ENCODE peak calls at places on chromosomes 16 and 17, in six cellular contexts. One of them, this sample, is unnamed.

GRCh38 chr17:73697872-73698271 is 53.6 kb upstream of the SDK2 start:
- DNase-seq in Calu3: peak
- DNase-seq in progenitor cell of endocrine pancreas: no peak
- DNase-seq in fibroblast of pulmonary artery: no peak
- DNase-seq in WTC11: peak
- DNase-seq in AG10803: no peak
- DNase-seq in this sample: no peak

GRCh38 chr17:35368086-35368824 is 5.2 kb downstream of the SLFN11 start:
- DNase-seq in Calu3: no peak
- DNase-seq in progenitor cell of endocrine pancreas: no peak
- DNase-seq in fibroblast of pulmonary artery: peak
- DNase-seq in WTC11: no peak
- DNase-seq in AG10803: no peak
- DNase-seq in this sample: no peak

GRCh38 chr16:12580809-12581208 is 222.9 kb downstream of the CPPED1 start:
- DNase-seq in Calu3: no peak
- DNase-seq in progenitor cell of endocrine pancreas: no peak
- DNase-seq in fibroblast of pulmonary artery: no peak
- DNase-seq in WTC11: no peak
- DNase-seq in AG10803: no peak
- DNase-seq in this sample: no peak

GRCh38 chr17:69141802-69142472 is at the start of gene ABCA6:
- DNase-seq in Calu3: no peak
- DNase-seq in progenitor cell of endocrine pancreas: no peak
- DNase-seq in fibroblast of pulmonary artery: peak
- DNase-seq in WTC11: no peak
- DNase-seq in AG10803: no peak
- DNase-seq in this sample: no peak

GRCh38 chr17:64707077-64707591 is 45.0 kb upstream of the SMURF2 start:
- DNase-seq in Calu3: peak
- DNase-seq in progenitor cell of endocrine pancreas: no peak
- DNase-seq in fibroblast of pulmonary artery: peak
- DNase-seq in WTC11: peak
- DNase-seq in AG10803: peak
- DNase-seq in this sample: peak

GRCh38 chr16:20383106-20384029 is 21.2 kb downstream of the PDILT start:
- DNase-seq in Calu3: peak
- DNase-seq in progenitor cell of endocrine pancreas: peak
- DNase-seq in fibroblast of pulmonary artery: peak
- DNase-seq in WTC11: peak
- DNase-seq in AG10803: peak
- DNase-seq in this sample: no peak

GRCh38 chr17:49574945-49575523 is 637 bp upstream of the NXPH3 start:
- DNase-seq in Calu3: no peak
- DNase-seq in progenitor cell of endocrine pancreas: no peak
- DNase-seq in fibroblast of pulmonary artery: no peak
- DNase-seq in WTC11: no peak
- DNase-seq in AG10803: no peak
- DNase-seq in this sample: no peak

GRCh38 chr16:78269251-78269650 is 169.8 kb downstream of the WWOX start:
- DNase-seq in Calu3: no peak
- DNase-seq in progenitor cell of endocrine pancreas: no peak
- DNase-seq in fibroblast of pulmonary artery: no peak
- DNase-seq in WTC11: no peak
- DNase-seq in AG10803: no peak
- DNase-seq in this sample: no peak

GRCh38 chr17:72405662-72406230 is 284.9 kb downstream of the SOX9 start:
- DNase-seq in Calu3: no peak
- DNase-seq in progenitor cell of endocrine pancreas: no peak
- DNase-seq in fibroblast of pulmonary artery: no peak
- DNase-seq in WTC11: no peak
- DNase-seq in AG10803: no peak
- DNase-seq in this sample: no peak

GRCh38 chr17:5200360-5200759 is 8.7 kb upstream of the ZNF594 start:
- DNase-seq in Calu3: no peak
- DNase-seq in progenitor cell of endocrine pancreas: no peak
- DNase-seq in fibroblast of pulmonary artery: no peak
- DNase-seq in WTC11: no peak
- DNase-seq in AG10803: no peak
- DNase-seq in this sample: no peak

GRCh38 chr17:13584701-13585080 is 17.0 kb downstream of the HS3ST3A1 start:
- DNase-seq in Calu3: no peak
- DNase-seq in progenitor cell of endocrine pancreas: no peak
- DNase-seq in fibroblast of pulmonary artery: no peak
- DNase-seq in WTC11: no peak
- DNase-seq in AG10803: peak
- DNase-seq in this sample: no peak

GRCh38 chr16:27242398-27242797 is 26.2 kb downstream of the NSMCE1 start:
- DNase-seq in Calu3: no peak
- DNase-seq in progenitor cell of endocrine pancreas: no peak
- DNase-seq in fibroblast of pulmonary artery: no peak
- DNase-seq in WTC11: no peak
- DNase-seq in AG10803: no peak
- DNase-seq in this sample: no peak

GRCh38 chr16:84933774-84934571 is 77.4 kb downstream of the ZDHHC7 start:
- DNase-seq in Calu3: no peak
- DNase-seq in progenitor cell of endocrine pancreas: no peak
- DNase-seq in fibroblast of pulmonary artery: no peak
- DNase-seq in WTC11: no peak
- DNase-seq in AG10803: peak
- DNase-seq in this sample: no peak

GRCh38 chr16:84677017-84677803 is 22.6 kb upstream of the USP10 start:
- DNase-seq in Calu3: no peak
- DNase-seq in progenitor cell of endocrine pancreas: no peak
- DNase-seq in fibroblast of pulmonary artery: no peak
- DNase-seq in WTC11: no peak
- DNase-seq in AG10803: no peak
- DNase-seq in this sample: no peak

GRCh38 chr16:17404903-17405691 is 65.7 kb downstream of the XYLT1 start:
- DNase-seq in Calu3: no peak
- DNase-seq in progenitor cell of endocrine pancreas: no peak
- DNase-seq in fibroblast of pulmonary artery: peak
- DNase-seq in WTC11: no peak
- DNase-seq in AG10803: peak
- DNase-seq in this sample: peak

DNA sequence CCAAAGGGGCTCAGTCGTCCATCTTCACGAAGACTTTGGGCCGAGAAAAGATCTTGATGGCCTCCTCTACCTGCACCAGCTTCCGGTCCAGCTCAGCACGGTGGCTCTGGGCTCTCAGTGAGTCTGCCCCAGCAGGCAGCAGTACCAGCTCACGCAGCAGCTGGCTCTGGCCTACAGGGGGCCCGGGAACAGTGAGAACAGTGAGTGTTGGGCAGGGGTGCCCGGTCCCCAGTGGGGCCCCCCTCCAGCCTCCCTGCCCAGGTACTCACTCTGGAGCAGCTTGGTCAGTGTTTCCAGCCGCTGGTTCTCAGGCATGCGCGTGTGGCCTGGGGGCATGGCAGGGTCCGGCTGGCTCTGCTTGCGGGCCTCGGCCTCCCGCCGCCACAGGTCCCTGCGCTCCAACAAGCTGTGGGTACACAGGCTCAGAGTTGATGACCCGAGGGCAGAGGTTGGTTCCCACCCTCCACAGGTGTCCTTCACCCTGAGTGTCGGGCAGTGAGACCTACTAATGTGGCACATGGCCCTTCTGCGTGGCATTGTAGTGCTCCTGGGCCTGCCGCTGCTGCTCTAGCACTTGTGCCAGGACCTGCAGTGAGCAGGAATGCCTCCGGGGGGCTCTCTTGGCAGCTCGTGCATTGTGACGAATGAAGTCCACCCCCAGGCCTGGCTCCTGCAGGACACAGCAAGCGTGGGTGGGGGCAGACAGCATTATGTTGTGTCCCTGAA is 2.6 kb downstream of the PARD6A start:
- DNase-seq in Calu3: peak
- DNase-seq in progenitor cell of endocrine pancreas: no peak
- DNase-seq in fibroblast of pulmonary artery: no peak
- DNase-seq in WTC11: peak
- DNase-seq in AG10803: no peak
- DNase-seq in this sample: no peak
- TF ChIP-seq CTCF in Calu3: no peak
- TF ChIP-seq CTCF in progenitor cell of endocrine pancreas: peak
- TF ChIP-seq CTCF in fibroblast of pulmonary artery: peak
- TF ChIP-seq CTCF in WTC11: no peak
- TF ChIP-seq CTCF in AG10803: peak
- TF ChIP-seq CTCF in this sample: peak

DNA sequence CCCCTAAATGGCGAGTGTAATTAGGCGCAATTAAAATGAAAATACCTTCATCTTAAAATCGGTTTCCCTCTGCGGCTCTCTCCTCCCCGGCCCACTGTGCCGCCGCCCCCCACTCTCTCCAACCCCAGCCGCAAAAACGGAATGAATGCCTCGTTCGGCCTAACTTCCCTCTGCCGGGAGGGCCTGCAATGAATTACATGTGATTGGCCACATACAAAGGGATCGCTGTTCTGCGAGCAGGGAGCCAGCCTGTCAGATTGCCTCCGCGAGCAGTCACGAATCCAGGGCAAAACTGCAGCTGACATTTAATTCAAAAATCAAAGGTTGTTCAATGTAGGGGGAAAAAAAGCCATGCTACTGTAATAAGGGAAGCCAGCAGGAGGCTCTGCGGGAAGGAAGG is 85.0 kb downstream of the TBC1D16 start:
- DNase-seq in Calu3: no peak
- DNase-seq in progenitor cell of endocrine pancreas: no peak
- DNase-seq in fibroblast of pulmonary artery: no peak
- DNase-seq in WTC11: no peak
- DNase-seq in AG10803: no peak
- DNase-seq in this sample: no peak
- TF ChIP-seq CTCF in Calu3: no peak
- TF ChIP-seq CTCF in progenitor cell of endocrine pancreas: peak
- TF ChIP-seq CTCF in fibroblast of pulmonary artery: no peak
- TF ChIP-seq CTCF in WTC11: no peak
- TF ChIP-seq CTCF in AG10803: no peak
- TF ChIP-seq CTCF in this sample: no peak

GRCh38 chr17:48013876-48014602 is 23.6 kb downstream of the COPZ2 start:
- DNase-seq in Calu3: no peak
- DNase-seq in progenitor cell of endocrine pancreas: no peak
- DNase-seq in fibroblast of pulmonary artery: no peak
- DNase-seq in WTC11: no peak
- DNase-seq in AG10803: no peak
- DNase-seq in this sample: no peak

GRCh38 chr17:48014603-48015037 is 23.0 kb downstream of the COPZ2 start:
- DNase-seq in Calu3: no peak
- DNase-seq in progenitor cell of endocrine pancreas: no peak
- DNase-seq in fibroblast of pulmonary artery: no peak
- DNase-seq in WTC11: no peak
- DNase-seq in AG10803: no peak
- DNase-seq in this sample: no peak

GRCh38 chr17:48010193-48010592 is 27.4 kb downstream of the COPZ2 start:
- DNase-seq in Calu3: no peak
- DNase-seq in progenitor cell of endocrine pancreas: no peak
- DNase-seq in fibroblast of pulmonary artery: no peak
- DNase-seq in WTC11: no peak
- DNase-seq in AG10803: no peak
- DNase-seq in this sample: no peak

GRCh38 chr17:48012151-48012520 is 25.5 kb downstream of the COPZ2 start:
- DNase-seq in Calu3: peak
- DNase-seq in progenitor cell of endocrine pancreas: no peak
- DNase-seq in fibroblast of pulmonary artery: no peak
- DNase-seq in WTC11: peak
- DNase-seq in AG10803: peak
- DNase-seq in this sample: no peak

DNA sequence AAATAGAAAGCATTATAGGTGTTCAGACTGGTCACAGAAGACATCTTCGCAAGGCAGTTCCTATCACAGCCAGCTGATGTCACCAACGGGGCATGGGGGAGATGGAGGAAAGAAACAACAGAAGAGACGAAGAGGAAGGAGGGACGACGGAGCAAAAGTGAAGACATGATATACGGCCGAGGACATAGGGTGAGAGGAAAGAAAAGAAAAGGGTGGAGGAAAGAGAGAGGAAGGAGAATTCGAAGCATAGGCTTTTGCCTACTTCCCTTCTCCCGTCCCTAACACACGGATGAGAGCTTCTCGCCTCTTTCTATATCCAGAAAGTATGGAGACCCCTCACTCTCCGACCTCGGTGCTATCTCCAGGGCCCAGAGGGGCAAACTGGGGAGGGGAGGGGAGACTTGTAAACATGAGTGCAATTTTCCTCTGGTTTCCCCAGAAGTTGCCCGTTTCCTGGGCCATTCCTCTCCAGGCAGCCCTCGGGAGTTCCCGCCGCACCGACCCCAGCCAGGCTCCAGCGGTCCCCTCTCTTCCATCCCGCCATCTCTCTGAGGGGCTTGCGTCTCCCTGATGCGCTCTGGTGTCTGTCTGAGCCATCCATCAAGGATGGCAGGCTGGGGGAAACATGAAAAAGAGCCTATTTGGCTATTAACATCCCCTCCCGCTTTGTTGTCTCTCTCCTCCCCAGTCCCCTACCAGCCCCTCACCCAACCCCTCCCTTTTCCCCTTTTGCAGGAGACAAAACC is 26.0 kb downstream of the COPZ2 start:
- DNase-seq in Calu3: peak
- DNase-seq in progenitor cell of endocrine pancreas: no peak
- DNase-seq in fibroblast of pulmonary artery: no peak
- DNase-seq in WTC11: peak
- DNase-seq in AG10803: peak
- DNase-seq in this sample: no peak
- TF ChIP-seq CTCF in Calu3: peak
- TF ChIP-seq CTCF in progenitor cell of endocrine pancreas: peak
- TF ChIP-seq CTCF in fibroblast of pulmonary artery: peak
- TF ChIP-seq CTCF in WTC11: no peak
- TF ChIP-seq CTCF in AG10803: peak
- TF ChIP-seq CTCF in this sample: peak

GRCh38 chr17:63113167-63113566 is 147.1 kb downstream of the TANC2 start:
- DNase-seq in Calu3: no peak
- DNase-seq in progenitor cell of endocrine pancreas: no peak
- DNase-seq in fibroblast of pulmonary artery: peak
- DNase-seq in WTC11: no peak
- DNase-seq in AG10803: no peak
- DNase-seq in this sample: no peak
- TF ChIP-seq CTCF in Calu3: no peak
- TF ChIP-seq CTCF in progenitor cell of endocrine pancreas: peak
- TF ChIP-seq CTCF in fibroblast of pulmonary artery: peak
- TF ChIP-seq CTCF in WTC11: no peak
- TF ChIP-seq CTCF in AG10803: no peak
- TF ChIP-seq CTCF in this sample: peak